ENCODE peak calls at places on chromosome 21, in five cellular contexts. One of them, this sample, is unnamed.

GRCh38 chr21:41895643-41896493 is 16.7 kb upstream of the PRDM15 start:
- DNase-seq in OCI-LY7: peak; percentile 46
- DNase-seq in H1: no peak
- DNase-seq in NT2/D1: no peak
- DNase-seq in lower lobe of right lung: no peak
- DNase-seq in this sample: no peak

GRCh38 chr21:41610042-41610839 is 102.3 kb upstream of the TMPRSS2 start:
- DNase-seq in lower lobe of right lung: peak; percentile 77
- DNase-seq in H1: no peak
- DNase-seq in OCI-LY7: peak; percentile 45
- DNase-seq in NT2/D1: peak; percentile 77
- DNase-seq in this sample: peak; percentile 54

GRCh38 chr21:39951183-39952101 is 84.2 kb downstream of the PCP4 start:
- DNase-seq in lower lobe of right lung: no peak
- DNase-seq in NT2/D1: peak; percentile 23
- DNase-seq in H1: no peak
- DNase-seq in OCI-LY7: no peak
- DNase-seq in this sample: no peak

GRCh38 chr21:19684328-19684727 is 1280.7 kb upstream of the TMPRSS15 start:
- DNase-seq in OCI-LY7: no peak
- DNase-seq in H1: no peak
- DNase-seq in lower lobe of right lung: no peak
- DNase-seq in NT2/D1: no peak
- DNase-seq in this sample: no peak

GRCh38 chr21:29382029-29382654 is 83.4 kb downstream of the BACH1 start:
- DNase-seq in NT2/D1: no peak
- DNase-seq in lower lobe of right lung: no peak
- DNase-seq in H1: no peak
- DNase-seq in OCI-LY7: no peak
- DNase-seq in this sample: no peak

GRCh38 chr21:31546402-31547155 is 112.9 kb upstream of the SOD1 start:
- DNase-seq in NT2/D1: no peak
- DNase-seq in lower lobe of right lung: no peak
- DNase-seq in H1: no peak
- DNase-seq in OCI-LY7: no peak
- DNase-seq in this sample: no peak

GRCh38 chr21:31335957-31336738 is 7.9 kb downstream of the TIAM1 start:
- DNase-seq in H1: no peak
- DNase-seq in NT2/D1: no peak
- DNase-seq in OCI-LY7: no peak
- DNase-seq in lower lobe of right lung: no peak
- DNase-seq in this sample: no peak

GRCh38 chr21:36773111-36773510 is 74.2 kb downstream of the SIM2 start:
- DNase-seq in OCI-LY7: no peak
- DNase-seq in H1: no peak
- DNase-seq in NT2/D1: no peak
- DNase-seq in lower lobe of right lung: peak; percentile 72
- DNase-seq in this sample: no peak

GRCh38 chr21:34670220-34670961 is 1.6 kb downstream of the CLIC6 start:
- DNase-seq in H1: no peak
- DNase-seq in lower lobe of right lung: no peak
- DNase-seq in OCI-LY7: no peak
- DNase-seq in NT2/D1: no peak
- DNase-seq in this sample: no peak

GRCh38 chr21:33419538-33420123 is 16.4 kb downstream of the IFNGR2 start:
- DNase-seq in H1: no peak
- DNase-seq in OCI-LY7: no peak
- DNase-seq in NT2/D1: no peak
- DNase-seq in lower lobe of right lung: peak; percentile 58
- DNase-seq in this sample: no peak

GRCh38 chr21:39397651-39398385 is 47.8 kb downstream of the LCA5L start:
- DNase-seq in NT2/D1: no peak
- DNase-seq in H1: no peak
- DNase-seq in lower lobe of right lung: no peak
- DNase-seq in OCI-LY7: no peak
- DNase-seq in this sample: no peak

GRCh38 chr21:29529139-29529538 is 230.4 kb downstream of the BACH1 start:
- DNase-seq in lower lobe of right lung: no peak
- DNase-seq in OCI-LY7: no peak
- DNase-seq in NT2/D1: no peak
- DNase-seq in H1: no peak
- DNase-seq in this sample: no peak

GRCh38 chr21:43333301-43334062 is 93.4 kb downstream of the SIK1 start:
- DNase-seq in H1: no peak
- DNase-seq in NT2/D1: peak; percentile 68
- DNase-seq in lower lobe of right lung: peak; percentile 79
- DNase-seq in OCI-LY7: no peak
- DNase-seq in this sample: peak; percentile 12
- H3K4me1 ChIP-seq in H1: peaks cover 8% of the 10 kb centered on the region
- H3K4me1 ChIP-seq in NT2/D1: peaks cover 25% of the 10 kb centered on the region
- H3K4me1 ChIP-seq in lower lobe of right lung: peaks cover 22% of the 10 kb centered on the region
- H3K4me1 ChIP-seq in OCI-LY7: peaks cover 22% of the 10 kb centered on the region
- H3K4me1 ChIP-seq in this sample: peaks cover 8% of the 10 kb centered on the region

DNA sequence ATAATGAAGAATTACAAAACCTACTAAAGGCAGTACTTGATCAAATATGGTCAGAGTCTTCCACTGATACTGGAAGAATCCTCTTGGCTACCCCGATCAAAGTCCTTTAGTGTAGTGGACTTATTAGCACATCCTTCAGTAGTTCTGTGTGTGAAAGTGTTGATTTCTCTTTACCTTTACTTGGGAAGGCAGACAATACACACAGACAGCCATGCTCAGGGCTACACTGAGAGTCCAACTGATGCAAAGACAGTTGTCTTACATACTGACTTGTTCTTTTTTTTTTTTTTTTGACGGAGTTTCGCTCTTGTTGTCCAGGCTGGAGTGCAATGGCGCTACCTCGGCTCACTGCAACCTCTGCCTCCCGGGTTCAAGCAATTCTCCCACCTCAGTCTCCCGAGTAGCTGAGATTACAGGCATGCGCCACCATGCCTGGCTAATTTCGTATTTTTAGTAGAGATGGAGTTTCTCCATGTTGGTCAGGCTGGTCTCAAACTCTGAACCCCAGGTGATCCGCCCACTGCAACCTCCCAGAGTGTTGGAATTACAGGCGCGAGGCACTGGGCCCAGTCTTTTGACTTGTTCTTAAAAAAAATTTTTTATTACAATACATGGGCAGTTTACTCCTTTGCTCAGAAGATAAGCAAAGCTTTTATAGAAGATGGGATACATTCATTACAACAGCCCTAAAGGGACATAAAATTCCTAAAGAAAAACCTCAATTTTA is 3.5 kb upstream of the PTTG1IP start:
- DNase-seq in lower lobe of right lung: no peak
- DNase-seq in H1: no peak
- DNase-seq in OCI-LY7: no peak
- DNase-seq in NT2/D1: no peak
- DNase-seq in this sample: no peak
- H3K4me1 ChIP-seq in lower lobe of right lung: peaks cover 72% of the 10 kb centered on the region
- H3K4me1 ChIP-seq in H1: peaks cover 4% of the 10 kb centered on the region
- H3K4me1 ChIP-seq in OCI-LY7: peaks cover 46% of the 10 kb centered on the region
- H3K4me1 ChIP-seq in NT2/D1: peaks cover 2% of the 10 kb centered on the region
- H3K4me1 ChIP-seq in this sample: peaks cover 9% of the 10 kb centered on the region

DNA sequence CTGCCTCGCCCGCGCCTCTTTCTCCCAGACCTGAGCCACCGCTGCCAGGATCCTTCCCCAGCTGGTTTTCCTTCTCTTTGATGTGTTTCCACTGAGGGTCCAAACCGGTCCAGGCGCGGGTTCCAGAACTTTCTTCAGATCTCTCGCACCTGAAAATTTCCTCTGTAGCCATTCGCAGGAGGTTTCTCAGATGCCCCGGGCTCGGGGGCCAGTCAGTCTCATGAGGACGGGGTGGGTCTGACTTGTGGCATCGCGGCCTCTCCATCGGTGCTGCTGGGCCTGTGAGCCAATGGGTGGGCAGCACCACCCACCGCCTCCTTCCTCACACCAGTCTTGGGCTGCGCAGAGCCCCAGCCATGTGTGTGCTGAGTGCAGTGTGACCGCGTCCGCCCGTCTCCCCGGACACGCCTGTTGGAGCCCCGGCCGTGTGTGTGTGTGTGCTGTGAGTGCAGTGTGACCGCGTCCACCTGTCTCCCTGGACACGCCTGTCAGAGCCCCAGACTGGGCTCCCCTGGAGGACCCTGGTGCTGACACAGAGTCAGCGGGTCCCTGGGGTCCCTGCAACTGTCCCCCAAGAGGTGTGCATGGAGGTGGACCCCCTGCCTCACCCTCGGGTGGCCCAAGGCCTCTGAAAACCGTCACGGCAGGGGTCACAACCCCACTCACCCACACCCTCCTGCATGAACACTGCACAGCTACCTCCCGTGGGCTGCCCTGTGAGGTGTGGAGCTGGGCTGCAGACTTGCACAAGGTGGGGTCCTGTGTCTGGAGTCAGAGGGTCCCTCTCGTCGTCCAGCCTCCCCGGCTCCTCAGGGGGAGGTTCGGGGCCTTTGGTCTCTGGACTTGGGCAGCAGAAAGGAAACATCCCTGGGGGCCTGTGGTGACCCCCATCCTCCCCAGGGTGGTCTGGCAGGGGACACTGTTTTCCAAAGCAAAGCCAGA is 20.2 kb downstream of the COL18A1 start:
- DNase-seq in lower lobe of right lung: no peak
- DNase-seq in NT2/D1: no peak
- DNase-seq in H1: no peak
- DNase-seq in OCI-LY7: no peak
- DNase-seq in this sample: no peak
- H3K4me1 ChIP-seq in lower lobe of right lung: no peaks in the 10 kb centered on the region
- H3K4me1 ChIP-seq in NT2/D1: peaks cover 71% of the 10 kb centered on the region
- H3K4me1 ChIP-seq in H1: peaks cover 16% of the 10 kb centered on the region
- H3K4me1 ChIP-seq in OCI-LY7: no peaks in the 10 kb centered on the region
- H3K4me1 ChIP-seq in this sample: peaks cover 6% of the 10 kb centered on the region

DNA sequence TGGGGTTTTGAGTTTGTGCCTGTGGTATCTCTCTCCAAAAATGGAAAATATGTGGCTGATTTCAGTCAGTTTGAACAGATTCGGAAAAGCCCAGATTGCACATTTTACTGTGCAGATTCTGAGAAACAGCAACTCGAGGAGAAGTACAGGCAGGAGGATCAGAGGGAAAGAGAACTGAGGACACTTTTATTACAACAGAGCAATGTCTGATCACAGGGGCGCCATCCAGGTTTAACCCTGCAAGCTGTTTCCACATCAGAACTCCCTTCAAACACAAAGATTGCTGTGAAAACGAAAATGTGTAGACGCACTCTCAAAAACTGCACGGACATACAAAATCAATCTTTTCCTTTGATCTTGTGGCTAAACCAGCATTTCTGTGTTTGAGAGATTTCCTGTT is 43.4 kb downstream of the KCNJ15 start:
- DNase-seq in H1: no peak
- DNase-seq in NT2/D1: no peak
- DNase-seq in lower lobe of right lung: no peak
- DNase-seq in OCI-LY7: no peak
- DNase-seq in this sample: no peak
- H3K4me1 ChIP-seq in H1: peaks cover 4% of the 10 kb centered on the region
- H3K4me1 ChIP-seq in NT2/D1: peaks cover 6% of the 10 kb centered on the region
- H3K4me1 ChIP-seq in lower lobe of right lung: peaks cover 49% of the 10 kb centered on the region
- H3K4me1 ChIP-seq in OCI-LY7: no peaks in the 10 kb centered on the region
- H3K4me1 ChIP-seq in this sample: no peaks in the 10 kb centered on the region

DNA sequence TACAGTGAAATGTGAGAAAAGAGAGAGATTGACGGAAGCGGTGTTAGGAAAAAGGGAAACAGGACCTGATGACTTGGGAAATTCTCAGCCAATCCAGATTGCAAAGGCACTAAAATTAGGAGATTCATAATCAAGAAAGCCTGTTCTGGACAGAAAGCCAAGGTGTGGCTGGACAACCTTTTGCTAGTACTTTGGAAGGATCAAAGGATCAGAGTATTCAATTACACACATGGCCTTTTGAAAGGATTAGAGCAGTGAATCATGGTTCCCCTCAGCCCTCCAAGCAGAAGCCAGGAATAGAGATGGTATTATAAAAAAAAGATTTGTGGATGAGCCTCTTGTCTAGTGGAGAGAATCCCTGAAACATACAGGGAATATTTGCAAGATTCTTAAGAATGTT is 669.8 kb upstream of the ADAMTS5 start:
- DNase-seq in H1: no peak
- DNase-seq in OCI-LY7: no peak
- DNase-seq in lower lobe of right lung: no peak
- DNase-seq in NT2/D1: no peak
- DNase-seq in this sample: no peak
- H3K4me1 ChIP-seq in H1: no peaks in the 10 kb centered on the region
- H3K4me1 ChIP-seq in OCI-LY7: no peaks in the 10 kb centered on the region
- H3K4me1 ChIP-seq in lower lobe of right lung: no peaks in the 10 kb centered on the region
- H3K4me1 ChIP-seq in NT2/D1: no peaks in the 10 kb centered on the region
- H3K4me1 ChIP-seq in this sample: no peaks in the 10 kb centered on the region